ENCODE peak calls at places on chromosomes 2 and 18, in six cellular contexts. H is esophagus squamous epithelium, C is uterus, J is spleen, L is Peyer's patch, F is thyroid gland. Q is an unnamed sample.
A peak's percentile ranks its signal among the peaks of the same experiment; 100 is the strongest.

GRCh38 chr2:75146903-75147332 is 52.4 kb downstream of the TACR1 start:
- DNase-seq in H (no peak), J (no peak), C (peak; percentile 44), F (no peak), L (no peak), Q (no peak)

GRCh38 chr2:197113221-197113831 is 186.8 kb upstream of the PGAP1 start:
- DNase-seq in C (no peak), H (no peak), F (no peak), J (no peak), L (no peak), Q (no peak)

GRCh38 chr18:21112140-21112473 is 494 bp upstream of the ROCK1 start:
- DNase-seq in J (peak; percentile 93), H (no peak), L (no peak), C (peak; percentile 78), F (no peak), Q (no peak)

GRCh38 chr2:68734688-68735525 is at the start of gene ARHGAP25:
- DNase-seq in H (no peak), C (no peak), J (no peak), F (no peak), L (no peak), Q (no peak)

GRCh38 chr2:96082211-96083063 is 33.9 kb downstream of the ADRA2B start:
- DNase-seq in L (peak; percentile 18), C (no peak), J (peak; percentile 54), H (no peak), F (no peak), Q (no peak)

GRCh38 chr18:44075038-44075437 is 605.6 kb upstream of the SETBP1 start:
- DNase-seq in C (no peak), J (no peak), F (no peak), H (no peak), L (no peak), Q (no peak)

GRCh38 chr2:58215429-58215828 is 25.7 kb downstream of the FANCL start:
- DNase-seq in C (no peak), F (no peak), J (no peak), L (no peak), H (no peak), Q (peak; percentile 26)

GRCh38 chr18:36532394-36532793 is 234.9 kb downstream of the FHOD3 start:
- DNase-seq in H (no peak), F (no peak), L (no peak), C (no peak), J (no peak), Q (no peak)

GRCh38 chr2:234457421-234457820 is 39.5 kb downstream of the ARL4C start:
- DNase-seq in L (no peak), H (no peak), F (no peak), J (no peak), C (no peak), Q (no peak)

GRCh38 chr2:17853799-17854198 is 24.7 kb upstream of the KCNS3 start:
- DNase-seq in L (no peak), J (no peak), C (no peak), F (no peak), H (no peak), Q (no peak)

GRCh38 chr2:42028571-42029148 is 19.2 kb upstream of the PKDCC start:
- DNase-seq in H (no peak), J (no peak), L (no peak), F (no peak), C (no peak), Q (no peak)

GRCh38 chr2:137888845-137889244 is 75.4 kb upstream of the HNMT start:
- DNase-seq in H (no peak), C (no peak), J (no peak), L (peak; percentile 53), F (peak; percentile 5), Q (peak; percentile 59)

GRCh38 chr18:3230401-3231334 is 10.9 kb upstream of the MYOM1 start:
- DNase-seq in H (no peak), C (no peak), L (no peak), F (no peak), J (no peak), Q (peak; percentile 87)

GRCh38 chr2:60745761-60746160 is 10.3 kb upstream of the PAPOLG start:
- DNase-seq in F (no peak), J (no peak), H (no peak), L (no peak), C (no peak), Q (no peak)

DNA sequence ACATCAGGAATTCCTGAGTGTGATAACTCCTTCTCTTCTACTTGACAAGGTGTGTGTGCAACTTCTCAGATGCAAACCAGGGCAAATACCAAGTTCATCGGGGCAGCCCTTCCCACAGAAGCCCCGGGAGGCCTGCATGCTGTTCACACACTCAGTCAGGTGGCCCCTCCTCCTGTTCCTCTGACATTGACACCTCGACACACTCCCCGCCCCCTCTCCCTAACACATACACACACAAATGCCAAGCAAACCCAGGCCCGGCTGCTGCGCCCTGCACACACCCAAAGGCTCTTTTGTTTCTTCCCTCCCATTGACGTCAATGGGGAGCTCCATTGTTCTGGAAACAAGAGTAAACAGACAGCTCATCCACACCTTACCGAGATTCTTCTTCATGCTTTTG is 1.7 kb upstream of the PER2 start:
- DNase-seq in C (peak; percentile 62), L (peak; percentile 84), J (peak; percentile 82), F (peak; percentile 48), H (peak; percentile 25), Q (peak; percentile 79)
- TF ChIP-seq POLR2A in C (peak; percentile 20), L (peak; percentile 39), J (no peak), F (no peak), H (no peak), Q (no peak)

GRCh38 chr18:62651276-62652031 is 63.9 kb upstream of the PHLPP1 start:
- DNase-seq in H (no peak), C (no peak), J (no peak), L (no peak), F (no peak), Q (no peak)
- H3K4me3 ChIP-seq in H (no peak overlapping the region), C (no peak overlapping the region), J (peak overlapping the region; percentile 8), L (no peak overlapping the region), F (no peak overlapping the region), Q (no peak overlapping the region)

DNA sequence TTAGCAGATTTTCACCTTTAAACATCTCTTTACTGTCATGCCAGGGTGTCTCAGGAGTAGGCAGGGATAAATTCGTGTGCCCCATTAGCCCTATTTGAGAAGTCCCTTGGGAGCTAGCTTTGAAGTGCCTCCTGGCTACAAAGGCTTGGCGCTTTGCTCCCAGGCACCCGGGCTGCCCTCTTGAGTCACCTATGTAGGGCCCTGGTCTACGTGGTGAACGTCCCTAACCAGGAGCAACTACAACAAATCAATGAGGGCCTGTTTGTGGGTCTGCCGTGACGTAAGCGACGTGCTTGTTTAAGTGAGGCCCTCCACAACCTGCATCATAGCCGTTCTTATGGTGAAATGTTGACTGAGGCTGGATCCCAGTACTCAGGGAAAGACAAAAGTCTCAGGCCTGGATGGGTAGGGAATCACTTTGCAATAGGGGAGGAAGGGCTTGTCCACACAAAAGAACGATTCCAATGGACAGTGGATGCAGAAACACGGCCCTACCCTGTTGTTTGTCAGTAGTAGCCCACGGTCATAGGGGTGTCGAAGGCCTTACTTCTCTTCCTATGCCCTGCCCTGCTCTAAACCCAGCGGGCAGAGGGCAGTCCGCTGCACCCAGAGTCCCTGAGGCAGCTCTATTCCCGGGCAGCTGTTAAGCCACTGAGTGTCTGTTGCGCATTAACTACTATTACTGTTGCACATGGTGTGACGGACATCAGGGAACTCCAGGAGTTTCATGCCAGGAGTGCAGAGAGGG is 93.9 kb downstream of the INHBB start:
- DNase-seq in C (no peak), J (no peak), H (no peak), L (no peak), F (no peak), Q (no peak)
- TF ChIP-seq POLR2A in C (no peak), J (no peak), H (no peak), L (no peak), F (no peak), Q (no peak)

GRCh38 chr18:49565101-49565500 is 3.2 kb downstream of the LIPG start:
- DNase-seq in L (no peak), H (no peak), J (no peak), C (no peak), F (no peak), Q (no peak)

GRCh38 chr18:49563701-49564100 is 1.8 kb downstream of the LIPG start:
- DNase-seq in J (no peak), H (no peak), C (no peak), F (no peak), L (no peak), Q (no peak)

GRCh38 chr18:49563130-49563540 is 1.3 kb downstream of the LIPG start:
- DNase-seq in F (no peak), L (no peak), H (no peak), C (no peak), J (no peak), Q (peak; percentile 23)

GRCh38 chr18:49565656-49566055 is 3.8 kb downstream of the LIPG start:
- DNase-seq in L (no peak), H (no peak), F (peak; percentile 95), J (no peak), C (no peak), Q (peak; percentile 77)

GRCh38 chr18:49564435-49564834 is 2.6 kb downstream of the LIPG start:
- DNase-seq in F (no peak), C (no peak), L (no peak), H (no peak), J (no peak), Q (no peak)
- H3K4me3 ChIP-seq in F (peak overlapping the region; percentile 54), C (no peak overlapping the region), L (no peak overlapping the region), H (no peak overlapping the region), J (no peak overlapping the region), Q (no peak overlapping the region)

GRCh38 chr2:237235383-237236095 is 149.8 kb downstream of the COPS8 start:
- DNase-seq in J (no peak), L (no peak), C (peak; percentile 89), H (no peak), F (peak; percentile 81), Q (peak; percentile 91)
- TF ChIP-seq POLR2A in J (no peak), L (no peak), C (no peak), H (no peak), F (no peak), Q (no peak)

GRCh38 chr2:73979686-73980085 is 5.0 kb upstream of the TET3 start:
- DNase-seq in J (no peak), L (no peak), C (peak; percentile 22), H (no peak), F (no peak), Q (no peak)
- H3K4me3 ChIP-seq in J (no peak overlapping the region), L (no peak overlapping the region), C (no peak overlapping the region), H (no peak overlapping the region), F (no peak overlapping the region), Q (no peak overlapping the region)

GRCh38 chr2:147824625-147825024 is 20.2 kb upstream of the ACVR2A start:
- DNase-seq in C (no peak), L (no peak), J (no peak), F (no peak), H (no peak), Q (no peak)
- TF ChIP-seq POLR2A in C (no peak), L (no peak), J (no peak), F (no peak), H (no peak), Q (no peak)

GRCh38 chr18:75438891-75439290 is 11.4 kb upstream of the SMIM21 start:
- DNase-seq in F (no peak), C (no peak), L (no peak), H (no peak), J (no peak), Q (no peak)

GRCh38 chr18:75439356-75439755 is 11.9 kb upstream of the SMIM21 start:
- DNase-seq in L (no peak), C (no peak), H (no peak), J (no peak), F (no peak), Q (no peak)

GRCh38 chr18:75437979-75438378 is 10.5 kb upstream of the SMIM21 start:
- DNase-seq in H (no peak), L (no peak), C (no peak), F (no peak), J (no peak), Q (no peak)

GRCh38 chr18:75441921-75442320 is 14.4 kb upstream of the SMIM21 start:
- DNase-seq in L (no peak), F (no peak), J (no peak), H (no peak), C (no peak), Q (no peak)
- H3K4me3 ChIP-seq in L (no peak overlapping the region), F (no peak overlapping the region), J (no peak overlapping the region), H (no peak overlapping the region), C (no peak overlapping the region), Q (no peak overlapping the region)

Q was measured in testis.